ENCODE peak calls at places on chromosomes 2 and 18, in ten cellular contexts. E, S, D, L, M, N, T, G, J and Q are unnamed samples.

GRCh38 chr2:239249781-239250180 is 151.0 kb downstream of the HDAC4 start:
- DNase-seq in N (no peak), M (no peak), J (no peak), E (peak; percentile 90), T (no peak), L (peak; percentile 83), S (no peak), G (no peak), D (no peak), Q (no peak)

GRCh38 chr18:78268226-78268625 is 711.4 kb upstream of the SALL3 start:
- DNase-seq in G (no peak), E (no peak), M (no peak), L (no peak), D (no peak), S (no peak), T (no peak), J (no peak), N (no peak), Q (no peak)

GRCh38 chr2:221350621-221351020 is 221.5 kb downstream of the EPHA4 start:
- DNase-seq in G (no peak), N (no peak), M (no peak), E (no peak), T (no peak), J (no peak), S (no peak), L (no peak), D (no peak), Q (no peak)

GRCh38 chr2:23745726-23746105 is 181.2 kb downstream of the ATAD2B start:
- DNase-seq in T (no peak), L (peak; percentile 43), S (no peak), G (no peak), J (no peak), M (no peak), E (no peak), N (no peak), D (no peak), Q (peak; percentile 9)

GRCh38 chr2:219916761-219917160 is 289.3 kb downstream of the SLC4A3 start:
- DNase-seq in L (no peak), E (no peak), T (no peak), J (no peak), N (no peak), G (no peak), S (no peak), M (no peak), D (no peak), Q (no peak)

GRCh38 chr2:61538920-61539559 is 884 bp upstream of the XPO1 start:
- DNase-seq in N (peak; percentile 12), G (peak; percentile 17), E (no peak), T (peak; percentile 17), J (no peak), D (no peak), L (peak; percentile 42), S (no peak), M (peak; percentile 66), Q (no peak)

GRCh38 chr2:202278944-202279343 is 13.4 kb downstream of the NOP58 start:
- DNase-seq in N (no peak), L (peak; percentile 85), D (peak; percentile 7), E (no peak), G (no peak), J (peak; percentile 24), T (no peak), M (peak; percentile 50), S (no peak), Q (peak; percentile 51)

GRCh38 chr2:161269111-161269510 is 39.1 kb upstream of the PSMD14 start:
- DNase-seq in L (no peak), D (no peak), M (no peak), E (no peak), S (no peak), N (no peak), J (no peak), G (no peak), T (no peak), Q (no peak)

GRCh38 chr2:232543928-232544631 is 4.6 kb downstream of the CHRNG start:
- DNase-seq in E (peak; percentile 81), J (no peak), T (no peak), G (no peak), N (no peak), D (no peak), S (no peak), L (no peak), M (no peak), Q (no peak)

GRCh38 chr2:2735041-2735440 is 404.0 kb upstream of the MYT1L start:
- DNase-seq in T (no peak), N (no peak), M (peak; percentile 17), G (no peak), J (no peak), S (no peak), L (no peak), D (no peak), E (no peak), Q (no peak)

GRCh38 chr2:143398701-143399260 is 269.6 kb downstream of the ARHGAP15 start:
- DNase-seq in E (no peak), J (no peak), T (no peak), L (no peak), G (no peak), M (no peak), D (peak; percentile 4), N (no peak), S (no peak), Q (no peak)

GRCh38 chr2:112026509-112026908 is 28.6 kb upstream of the TMEM87B start:
- DNase-seq in M (no peak), D (no peak), S (no peak), G (no peak), L (peak; percentile 93), N (no peak), E (no peak), T (no peak), J (no peak), Q (no peak)

GRCh38 chr2:239299218-239299939 is 101.4 kb downstream of the HDAC4 start:
- DNase-seq in M (no peak), D (no peak), J (no peak), N (no peak), S (no peak), E (peak; percentile 86), T (no peak), L (no peak), G (no peak), Q (no peak)

GRCh38 chr2:113906647-113907046 is 16.8 kb downstream of the ACTR3 start:
- DNase-seq in T (no peak), M (no peak), S (no peak), L (no peak), E (no peak), D (no peak), N (no peak), G (no peak), J (no peak), Q (no peak)

GRCh38 chr2:74893332-74893731 is 59.4 kb downstream of the HK2 start:
- DNase-seq in J (peak; percentile 64), T (no peak), D (no peak), S (no peak), N (no peak), L (peak; percentile 89), E (no peak), G (no peak), M (no peak), Q (peak; percentile 93)

GRCh38 chr2:157692768-157693167 is 64.1 kb upstream of the ACVR1C start:
- DNase-seq in J (peak; percentile 83), L (peak; percentile 68), T (no peak), S (no peak), N (no peak), G (no peak), D (no peak), E (no peak), M (no peak), Q (peak; percentile 78)

GRCh38 chr18:9615973-9616559 is 1.7 kb upstream of the PPP4R1 start:
- DNase-seq in J (no peak), L (no peak), D (no peak), M (no peak), S (no peak), E (no peak), T (no peak), N (no peak), G (no peak), Q (no peak)

GRCh38 chr2:24816884-24817283 is 23.7 kb downstream of the CENPO start:
- DNase-seq in J (no peak), G (no peak), T (no peak), D (no peak), L (peak; percentile 91), N (no peak), S (no peak), M (no peak), E (no peak), Q (peak; percentile 49)

GRCh38 chr2:21253311-21254027 is 129.7 kb downstream of the TDRD15 start:
- DNase-seq in G (no peak), M (no peak), J (no peak), T (no peak), D (no peak), E (no peak), S (no peak), N (no peak), L (no peak), Q (no peak)

GRCh38 chr18:46134920-46135675 is 30.9 kb downstream of the HAUS1 start:
- DNase-seq in M (no peak), L (no peak), J (no peak), G (no peak), S (no peak), D (no peak), T (no peak), N (no peak), E (no peak), Q (no peak)

GRCh38 chr2:216775043-216775453 is 79.7 kb upstream of the IGFBP5 start:
- DNase-seq in S (no peak), N (no peak), T (peak; percentile 18), M (no peak), D (no peak), E (no peak), J (peak; percentile 50), G (no peak), L (peak; percentile 98), Q (peak; percentile 97)

GRCh38 chr2:148122788-148123187 is 101.9 kb downstream of the MBD5 start:
- DNase-seq in S (no peak), D (no peak), N (no peak), T (no peak), M (no peak), L (no peak), G (no peak), E (no peak), J (no peak), Q (peak; percentile 43)

GRCh38 chr2:232330068-232330999 is 48.2 kb upstream of the ALPP start:
- DNase-seq in N (no peak), M (no peak), T (peak; percentile 14), G (no peak), J (no peak), E (peak; percentile 33), L (no peak), S (no peak), D (no peak), Q (no peak)

GRCh38 chr18:35862115-35862640 is 110.3 kb upstream of the RMP24 start:
- DNase-seq in J (no peak), D (no peak), L (no peak), N (no peak), M (no peak), E (no peak), S (no peak), G (no peak), T (no peak), Q (no peak)

GRCh38 chr2:168380500-168380899 is 75.6 kb upstream of the CERS6 start:
- DNase-seq in N (no peak), E (no peak), M (no peak), G (no peak), D (no peak), S (no peak), T (no peak), J (no peak), L (no peak), Q (no peak)

GRCh38 chr2:235613671-235614070 is 119.8 kb downstream of the AGAP1 start:
- DNase-seq in G (no peak), L (no peak), S (no peak), J (no peak), T (no peak), N (no peak), M (no peak), E (no peak), D (peak; percentile 64), Q (no peak)